ENCODE peak calls at places on chromosome 1, in six cellular contexts. One of them, this sample, is unnamed.

GRCh38 chr1:63955746-63956145 is 181.9 kb downstream of the ROR1 start:
- DNase-seq in A549: no peak
- DNase-seq in GM12878: no peak
- DNase-seq in HepG2: no peak
- DNase-seq in endothelial cell of umbilical vein: no peak
- DNase-seq in K562: no peak
- DNase-seq in this sample: no peak

GRCh38 chr1:21537932-21538630 is 28.9 kb downstream of the ALPL start:
- DNase-seq in GM12878: no peak
- DNase-seq in HepG2: peak; percentile 91
- DNase-seq in endothelial cell of umbilical vein: no peak
- DNase-seq in A549: no peak
- DNase-seq in K562: no peak
- DNase-seq in this sample: peak; percentile 39

GRCh38 chr1:192100686-192101468 is 57.4 kb upstream of the RGS18 start:
- DNase-seq in A549: no peak
- DNase-seq in K562: no peak
- DNase-seq in GM12878: no peak
- DNase-seq in HepG2: no peak
- DNase-seq in endothelial cell of umbilical vein: peak; percentile 14
- DNase-seq in this sample: no peak

GRCh38 chr1:76390451-76390850 is 315.9 kb downstream of the ST6GALNAC3 start:
- DNase-seq in GM12878: no peak
- DNase-seq in HepG2: no peak
- DNase-seq in K562: no peak
- DNase-seq in A549: no peak
- DNase-seq in endothelial cell of umbilical vein: no peak
- DNase-seq in this sample: no peak

GRCh38 chr1:93676424-93676823 is 5.2 kb downstream of the BCAR3 start:
- DNase-seq in A549: no peak
- DNase-seq in GM12878: no peak
- DNase-seq in K562: no peak
- DNase-seq in endothelial cell of umbilical vein: peak; percentile 25
- DNase-seq in HepG2: no peak
- DNase-seq in this sample: no peak

GRCh38 chr1:64847666-64848065 is 102.8 kb downstream of the RAVER2 start:
- DNase-seq in K562: no peak
- DNase-seq in endothelial cell of umbilical vein: no peak
- DNase-seq in A549: no peak
- DNase-seq in HepG2: no peak
- DNase-seq in GM12878: no peak
- DNase-seq in this sample: no peak

GRCh38 chr1:74652711-74653131 is 20.9 kb downstream of the ERICH3 start:
- DNase-seq in HepG2: no peak
- DNase-seq in GM12878: peak; percentile 83
- DNase-seq in K562: no peak
- DNase-seq in endothelial cell of umbilical vein: no peak
- DNase-seq in A549: no peak
- DNase-seq in this sample: peak; percentile 48

GRCh38 chr1:156319664-156320063 is 18.4 kb downstream of the CCT3 start:
- DNase-seq in GM12878: no peak
- DNase-seq in K562: no peak
- DNase-seq in HepG2: peak; percentile 25
- DNase-seq in endothelial cell of umbilical vein: peak; percentile 60
- DNase-seq in A549: peak; percentile 35
- DNase-seq in this sample: peak; percentile 40

GRCh38 chr1:226574591-226575435 is 26.2 kb downstream of the STUM start:
- DNase-seq in GM12878: no peak
- DNase-seq in HepG2: no peak
- DNase-seq in endothelial cell of umbilical vein: no peak
- DNase-seq in K562: no peak
- DNase-seq in A549: no peak
- DNase-seq in this sample: no peak

GRCh38 chr1:8651236-8651890 is 166.1 kb downstream of the RERE start:
- DNase-seq in K562: no peak
- DNase-seq in endothelial cell of umbilical vein: peak; percentile 64
- DNase-seq in HepG2: no peak
- DNase-seq in GM12878: no peak
- DNase-seq in A549: no peak
- DNase-seq in this sample: no peak

GRCh38 chr1:55931272-55931940 is 648.0 kb downstream of the PLPP3 start:
- DNase-seq in K562: no peak
- DNase-seq in A549: no peak
- DNase-seq in GM12878: no peak
- DNase-seq in endothelial cell of umbilical vein: no peak
- DNase-seq in HepG2: no peak
- DNase-seq in this sample: no peak

GRCh38 chr1:89780721-89781120 is 40.1 kb upstream of the LRRC8D start:
- DNase-seq in A549: peak; percentile 56
- DNase-seq in HepG2: peak; percentile 31
- DNase-seq in K562: no peak
- DNase-seq in endothelial cell of umbilical vein: peak; percentile 61
- DNase-seq in GM12878: no peak
- DNase-seq in this sample: peak; percentile 73

GRCh38 chr1:115980998-115981993 is 5.0 kb downstream of the SLC22A15 start:
- DNase-seq in endothelial cell of umbilical vein: peak; percentile 41
- DNase-seq in GM12878: no peak
- DNase-seq in A549: peak; percentile 34
- DNase-seq in HepG2: peak; percentile 35
- DNase-seq in K562: peak; percentile 65
- DNase-seq in this sample: peak; percentile 89

GRCh38 chr1:214583113-214583512 is 19.9 kb upstream of the CENPF start:
- DNase-seq in A549: no peak
- DNase-seq in endothelial cell of umbilical vein: no peak
- DNase-seq in HepG2: no peak
- DNase-seq in GM12878: no peak
- DNase-seq in K562: no peak
- DNase-seq in this sample: no peak

GRCh38 chr1:29243863-29244185 is 7.5 kb downstream of the PTPRU start:
- DNase-seq in HepG2: no peak
- DNase-seq in GM12878: no peak
- DNase-seq in endothelial cell of umbilical vein: no peak
- DNase-seq in K562: no peak
- DNase-seq in A549: no peak
- DNase-seq in this sample: no peak

GRCh38 chr1:62689524-62689923 is 1.3 kb upstream of the DOCK7 start:
- DNase-seq in endothelial cell of umbilical vein: peak; percentile 76
- DNase-seq in K562: no peak
- DNase-seq in HepG2: peak; percentile 77
- DNase-seq in GM12878: no peak
- DNase-seq in A549: no peak
- DNase-seq in this sample: peak; percentile 43

GRCh38 chr1:172928412-172928811 is 122.3 kb downstream of the TNFSF18 start:
- DNase-seq in endothelial cell of umbilical vein: peak; percentile 65
- DNase-seq in K562: no peak
- DNase-seq in A549: no peak
- DNase-seq in GM12878: no peak
- DNase-seq in HepG2: no peak
- DNase-seq in this sample: no peak

GRCh38 chr1:162571696-162572095 is 10.2 kb downstream of the UAP1 start:
- DNase-seq in A549: no peak
- DNase-seq in endothelial cell of umbilical vein: peak; percentile 27
- DNase-seq in K562: no peak
- DNase-seq in GM12878: no peak
- DNase-seq in HepG2: no peak
- DNase-seq in this sample: no peak

GRCh38 chr1:58939666-58940370 is 156.0 kb upstream of the JUN start:
- DNase-seq in K562: no peak
- DNase-seq in HepG2: no peak
- DNase-seq in GM12878: no peak
- DNase-seq in endothelial cell of umbilical vein: no peak
- DNase-seq in A549: no peak
- DNase-seq in this sample: no peak

GRCh38 chr1:205440476-205441317 is 15.1 kb downstream of the BLACAT1 start:
- DNase-seq in endothelial cell of umbilical vein: no peak
- DNase-seq in K562: peak; percentile 70
- DNase-seq in A549: no peak
- DNase-seq in HepG2: peak; percentile 91
- DNase-seq in GM12878: peak; percentile 47
- DNase-seq in this sample: peak; percentile 51

GRCh38 chr1:47340227-47340626 is 6.6 kb downstream of the CMPK1 start:
- DNase-seq in HepG2: no peak
- DNase-seq in A549: no peak
- DNase-seq in GM12878: no peak
- DNase-seq in endothelial cell of umbilical vein: no peak
- DNase-seq in K562: no peak
- DNase-seq in this sample: no peak

GRCh38 chr1:235397733-235398132 is 30.5 kb downstream of the TBCE start:
- DNase-seq in K562: no peak
- DNase-seq in GM12878: no peak
- DNase-seq in endothelial cell of umbilical vein: no peak
- DNase-seq in HepG2: no peak
- DNase-seq in A549: no peak
- DNase-seq in this sample: peak; percentile 25

GRCh38 chr1:38858833-38859560 is 575 bp downstream of the RRAGC start:
- DNase-seq in GM12878: no peak
- DNase-seq in HepG2: peak; percentile 39
- DNase-seq in endothelial cell of umbilical vein: peak; percentile 46
- DNase-seq in A549: peak; percentile 15
- DNase-seq in K562: peak; percentile 57
- DNase-seq in this sample: peak; percentile 61

GRCh38 chr1:203046984-203047630 is 20.8 kb downstream of the PPFIA4 start:
- DNase-seq in GM12878: no peak
- DNase-seq in HepG2: no peak
- DNase-seq in endothelial cell of umbilical vein: peak; percentile 44
- DNase-seq in A549: peak; percentile 62
- DNase-seq in K562: no peak
- DNase-seq in this sample: peak; percentile 45

GRCh38 chr1:50422946-50423669 is at the start of gene DMRTA2:
- DNase-seq in A549: peak; percentile 87
- DNase-seq in K562: no peak
- DNase-seq in HepG2: no peak
- DNase-seq in GM12878: no peak
- DNase-seq in endothelial cell of umbilical vein: peak; percentile 46
- DNase-seq in this sample: no peak

GRCh38 chr1:218346391-218347204 is 1.5 kb downstream of the TGFB2 start:
- DNase-seq in K562: no peak
- DNase-seq in HepG2: no peak
- DNase-seq in A549: no peak
- DNase-seq in endothelial cell of umbilical vein: peak; percentile 60
- DNase-seq in GM12878: no peak
- DNase-seq in this sample: peak; percentile 44

GRCh38 chr1:179813626-179814351 is 63.8 kb downstream of the TOR1AIP2 start:
- DNase-seq in A549: no peak
- DNase-seq in endothelial cell of umbilical vein: no peak
- DNase-seq in HepG2: no peak
- DNase-seq in GM12878: no peak
- DNase-seq in K562: no peak
- DNase-seq in this sample: no peak

GRCh38 chr1:92623187-92623778 is 136.6 kb upstream of the GFI1 start:
- DNase-seq in endothelial cell of umbilical vein: peak; percentile 28
- DNase-seq in HepG2: peak; percentile 10
- DNase-seq in K562: peak; percentile 8
- DNase-seq in GM12878: no peak
- DNase-seq in A549: no peak
- DNase-seq in this sample: peak; percentile 56

GRCh38 chr1:40449684-40450490 is at the start of gene ZFP69B:
- DNase-seq in HepG2: peak; percentile 85
- DNase-seq in GM12878: peak; percentile 69
- DNase-seq in A549: peak; percentile 85
- DNase-seq in endothelial cell of umbilical vein: peak; percentile 94
- DNase-seq in K562: peak; percentile 98
- DNase-seq in this sample: peak; percentile 92

GRCh38 chr1:30382496-30382895 is 340.9 kb downstream of the MATN1 start:
- DNase-seq in A549: no peak
- DNase-seq in endothelial cell of umbilical vein: no peak
- DNase-seq in HepG2: no peak
- DNase-seq in K562: no peak
- DNase-seq in GM12878: no peak
- DNase-seq in this sample: no peak

GRCh38 chr1:233695901-233696300 is 82.0 kb downstream of the KCNK1 start:
- DNase-seq in GM12878: no peak
- DNase-seq in A549: no peak
- DNase-seq in HepG2: no peak
- DNase-seq in endothelial cell of umbilical vein: no peak
- DNase-seq in K562: no peak
- DNase-seq in this sample: no peak
- H3K4me3 ChIP-seq in GM12878: no peak overlapping the region
- H3K4me3 ChIP-seq in A549: no peak overlapping the region
- H3K4me3 ChIP-seq in HepG2: no peak overlapping the region
- H3K4me3 ChIP-seq in endothelial cell of umbilical vein: no peak overlapping the region
- H3K4me3 ChIP-seq in K562: no peak overlapping the region
- H3K4me3 ChIP-seq in this sample: no peak overlapping the region

DNA sequence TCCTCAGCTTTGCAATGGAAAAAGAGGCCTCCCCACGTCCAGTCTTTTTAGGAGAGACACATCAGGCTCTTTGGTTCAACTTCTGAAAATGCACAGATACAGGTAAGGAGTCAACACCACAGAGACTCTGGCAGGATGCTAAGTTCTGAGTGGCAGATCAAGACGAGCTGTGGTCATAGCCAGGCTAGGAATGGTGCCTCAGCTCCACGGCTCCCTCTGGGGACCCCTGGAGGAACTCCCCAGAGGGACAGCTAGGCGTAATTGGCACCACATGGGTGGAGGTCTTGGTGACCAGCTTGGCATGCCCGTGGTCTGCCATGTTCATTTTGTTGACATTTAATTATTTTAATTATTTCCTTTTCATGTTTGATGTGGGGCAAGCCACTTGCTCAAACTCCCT is 206.1 kb downstream of the KAZN start:
- DNase-seq in HepG2: no peak
- DNase-seq in A549: peak; percentile 11
- DNase-seq in GM12878: no peak
- DNase-seq in K562: peak; percentile 70
- DNase-seq in endothelial cell of umbilical vein: no peak
- DNase-seq in this sample: peak; percentile 54
- TF ChIP-seq CTCF in HepG2: peak; percentile 39
- TF ChIP-seq CTCF in A549: no peak
- TF ChIP-seq CTCF in GM12878: peak; percentile 21
- TF ChIP-seq CTCF in K562: peak; percentile 79
- TF ChIP-seq CTCF in endothelial cell of umbilical vein: no peak
- TF ChIP-seq CTCF in this sample: peak; percentile 53

GRCh38 chr1:161198877-161199431 is at the start of gene ADAMTS4:
- DNase-seq in HepG2: no peak
- DNase-seq in GM12878: no peak
- DNase-seq in K562: peak; percentile 45
- DNase-seq in endothelial cell of umbilical vein: peak; percentile 65
- DNase-seq in A549: no peak
- DNase-seq in this sample: no peak
- TF ChIP-seq MYC in HepG2: no peak
- TF ChIP-seq MYC in GM12878: no peak
- TF ChIP-seq MYC in K562: no peak
- TF ChIP-seq MYC in endothelial cell of umbilical vein: no peak
- TF ChIP-seq MYC in A549: no peak
- TF ChIP-seq MYC in this sample: no peak

GRCh38 chr1:26361605-26362122 is 7.7 kb upstream of the CRYBG2 start:
- DNase-seq in HepG2: no peak
- DNase-seq in A549: no peak
- DNase-seq in GM12878: no peak
- DNase-seq in endothelial cell of umbilical vein: no peak
- DNase-seq in K562: no peak
- DNase-seq in this sample: no peak
- H3K4me3 ChIP-seq in HepG2: no peak overlapping the region
- H3K4me3 ChIP-seq in A549: no peak overlapping the region
- H3K4me3 ChIP-seq in GM12878: no peak overlapping the region
- H3K4me3 ChIP-seq in endothelial cell of umbilical vein: no peak overlapping the region
- H3K4me3 ChIP-seq in K562: no peak overlapping the region
- H3K4me3 ChIP-seq in this sample: no peak overlapping the region

This sample was measured in NB4.